ENCODE peak calls at places on chromosomes 4 and X, in nine cellular contexts. I is psoas muscle; Q is heart right ventricle; W is effector memory CD4-positive, alpha-beta T cell; E is Peyer's patch; G is uterus; B is SJSA1; F is body of pancreas; V is CD8-positive, alpha-beta memory T cell. J is an unnamed sample.
A peak's percentile ranks its signal among the peaks of the same experiment; 100 is the strongest.

GRCh38 chr4:170109586-170110289 is 20.0 kb upstream of the AADAT start:
- DNase-seq in I (no peak), Q (no peak), W (no peak), E (no peak), G (no peak), B (no peak), F (no peak), V (no peak), J (no peak)

GRCh38 chr4:61201562-61202099 is 1.5 kb downstream of the ADGRL3 start:
- DNase-seq in I (no peak), Q (peak; percentile 4), W (no peak), E (no peak), G (no peak), B (no peak), F (no peak), V (no peak), J (no peak)

GRCh38 chr4:145179201-145179860 is 1.1 kb downstream of the OTUD4 start:
- DNase-seq in I (peak; percentile 76), Q (peak; percentile 69), W (peak; percentile 66), E (peak; percentile 79), G (peak; percentile 46), B (peak; percentile 51), F (peak; percentile 77), V (peak; percentile 75), J (peak; percentile 76)

GRCh38 chr4:187795737-187796136 is 199.8 kb upstream of the ZFP42 start:
- DNase-seq in I (no peak), Q (no peak), W (no peak), E (no peak), G (no peak), B (no peak), F (no peak), V (no peak), J (no peak)

GRCh38 chr4:112378858-112379257 is 81.7 kb downstream of the ALPK1 start:
- DNase-seq in I (no peak), Q (no peak), W (no peak), E (no peak), G (no peak), B (no peak), F (no peak), V (no peak), J (no peak)

GRCh38 chrX:130091976-130092522 is 18.2 kb downstream of the ELF4 start:
- DNase-seq in I (peak; percentile 50), Q (no peak), W (peak; percentile 80), E (peak; percentile 90), G (no peak), B (no peak), F (no peak), V (peak; percentile 83), J (peak; percentile 93)

GRCh38 chr4:150854600-150854999 is 160.5 kb downstream of the LRBA start:
- DNase-seq in I (no peak), Q (no peak), W (no peak), E (no peak), G (no peak), B (no peak), F (no peak), V (no peak), J (no peak)

GRCh38 chr4:124121511-124121934 is 591.0 kb downstream of the ANKRD50 start:
- DNase-seq in I (no peak), Q (no peak), W (no peak), E (no peak), G (no peak), B (no peak), F (no peak), V (no peak), J (no peak)

GRCh38 chr4:123452585-123452984 is 56.0 kb downstream of the SPRY1 start:
- DNase-seq in I (peak; percentile 38), Q (peak; percentile 40), W (no peak), E (peak; percentile 37), G (peak; percentile 40), B (peak; percentile 82), F (peak; percentile 74), V (no peak), J (no peak)

GRCh38 chr4:168710353-168710946 is 213.6 kb downstream of the PALLD start:
- DNase-seq in I (no peak), Q (peak; percentile 36), W (no peak), E (no peak), G (peak; percentile 64), B (no peak), F (peak; percentile 58), V (no peak), J (no peak)

GRCh38 chr4:38976308-38976707 is 55.9 kb downstream of the TMEM156 start:
- DNase-seq in I (no peak), Q (no peak), W (no peak), E (no peak), G (no peak), B (no peak), F (no peak), V (no peak), J (no peak)

GRCh38 chrX:47634871-47635575 is 5.3 kb upstream of the CFP start:
- DNase-seq in I (no peak), Q (no peak), W (no peak), E (no peak), G (no peak), B (no peak), F (no peak), V (no peak), J (peak; percentile 45)

GRCh38 chrX:21151051-21151450 is 223.2 kb upstream of the CNKSR2 start:
- DNase-seq in I (no peak), Q (no peak), W (no peak), E (no peak), G (no peak), B (no peak), F (no peak), V (no peak), J (no peak)

GRCh38 chr4:188145626-188146025 is 6.4 kb downstream of the TRIML1 start:
- DNase-seq in I (no peak), Q (no peak), W (no peak), E (no peak), G (no peak), B (no peak), F (no peak), V (no peak), J (no peak)

GRCh38 chrX:69319376-69319775 is 154.1 kb upstream of the PJA1 start:
- DNase-seq in I (no peak), Q (no peak), W (no peak), E (no peak), G (no peak), B (no peak), F (no peak), V (no peak), J (no peak)

GRCh38 chrX:117834076-117834475 is 282.5 kb downstream of the KLHL13 start:
- DNase-seq in I (no peak), Q (no peak), W (no peak), E (no peak), G (no peak), B (no peak), F (no peak), V (no peak), J (no peak)

GRCh38 chrX:10447577-10448214 is 172.7 kb downstream of the MID1 start:
- DNase-seq in I (no peak), Q (no peak), W (no peak), E (no peak), G (no peak), B (peak; percentile 49), F (peak; percentile 9), V (no peak), J (no peak)

GRCh38 chrX:38232287-38232686 is 11.6 kb upstream of the SRPX start:
- DNase-seq in I (no peak), Q (no peak), W (no peak), E (no peak), G (no peak), B (no peak), F (no peak), V (no peak), J (no peak)

GRCh38 chrX:148049441-148049840 is 68.3 kb downstream of the FMR1NB start:
- DNase-seq in I (no peak), Q (no peak), W (no peak), E (no peak), G (no peak), B (no peak), F (no peak), V (no peak), J (peak; percentile 30)

GRCh38 chrX:134186362-134187121 is 50.4 kb upstream of the CCDC160 start:
- DNase-seq in I (no peak), Q (no peak), W (peak; percentile 16), E (peak; percentile 48), G (no peak), B (no peak), F (no peak), V (peak; percentile 30), J (peak; percentile 79)

GRCh38 chrX:48938721-48939416 is 18.5 kb downstream of the OTUD5 start:
- DNase-seq in I (no peak), Q (no peak), W (peak; percentile 53), E (peak; percentile 79), G (no peak), B (no peak), F (no peak), V (peak; percentile 49), J (peak; percentile 88)

GRCh38 chr4:101104264-101105052 is 242.9 kb downstream of the PPP3CA start:
- DNase-seq in I (no peak), Q (no peak), W (no peak), E (no peak), G (no peak), B (no peak), F (no peak), V (no peak), J (no peak)

GRCh38 chr4:30912098-30912719 is 192.0 kb downstream of the PCDH7 start:
- DNase-seq in I (no peak), Q (no peak), W (no peak), E (no peak), G (no peak), B (no peak), F (no peak), V (no peak), J (no peak)

GRCh38 chr4:6309755-6310154 is 40.1 kb downstream of the WFS1 start:
- DNase-seq in I (no peak), Q (no peak), W (no peak), E (no peak), G (no peak), B (no peak), F (no peak), V (no peak), J (no peak)
- H3K4me3 ChIP-seq in I (peak overlapping the region; percentile 55), Q (peak overlapping the region; percentile 66), W (no peak overlapping the region), E (no peak overlapping the region), G (no peak overlapping the region), B (no peak overlapping the region), F (no peak overlapping the region), V (no peak overlapping the region), J (no peak overlapping the region)

GRCh38 chr4:73018595-73018994 is 50.9 kb downstream of the COX18 start:
- DNase-seq in I (no peak), Q (no peak), W (no peak), E (no peak), G (no peak), B (no peak), F (no peak), V (no peak), J (no peak)
- H3K4me1 ChIP-seq in I (no peaks in the 10 kb centered on the region), Q (no peaks in the 10 kb centered on the region), W (no peaks in the 10 kb centered on the region), E (no peaks in the 10 kb centered on the region), G (no peaks in the 10 kb centered on the region), B (no peaks in the 10 kb centered on the region), F (no peaks in the 10 kb centered on the region), V (no peaks in the 10 kb centered on the region), J (no peaks in the 10 kb centered on the region)

GRCh38 chr4:2461246-2461960 is 7.5 kb upstream of the RNF4 start:
- DNase-seq in I (no peak), Q (no peak), W (no peak), E (no peak), G (no peak), B (no peak), F (no peak), V (no peak), J (no peak)
- H3K27me3 ChIP-seq in I (no peaks in the 10 kb centered on the region), Q (peaks cover 13% of the 10 kb centered on the region), W (no peaks in the 10 kb centered on the region), E (no peaks in the 10 kb centered on the region), G (no peaks in the 10 kb centered on the region), B (no peaks in the 10 kb centered on the region), F (no peaks in the 10 kb centered on the region), V (no peaks in the 10 kb centered on the region), J (no peaks in the 10 kb centered on the region)

GRCh38 chr4:108483650-108484049 is 136.7 kb upstream of the RPL34 start:
- DNase-seq in I (no peak), Q (no peak), W (no peak), E (no peak), G (no peak), B (no peak), F (no peak), V (no peak), J (no peak)
- H3K4me3 ChIP-seq in I (no peak overlapping the region), Q (no peak overlapping the region), W (peak overlapping the region; percentile 17), E (no peak overlapping the region), G (no peak overlapping the region), B (no peak overlapping the region), F (no peak overlapping the region), V (no peak overlapping the region), J (no peak overlapping the region)

J was measured in CD4-positive, alpha-beta memory T cell.